ENCODE peak calls at places on chromosomes 11 and 22, in five cellular contexts. One of them, this sample, is unnamed.

GRCh38 chr22:42520663-42521546 is 1.3 kb upstream of the RRP7A start:
- DNase-seq in hypothalamus: no peak
- DNase-seq in sigmoid colon: no peak
- DNase-seq in cardiac fibroblast: no peak
- DNase-seq in CD8-positive, alpha-beta T cell: no peak
- DNase-seq in this sample: no peak

GRCh38 chr11:8913961-8914660 is 3.1 kb downstream of the AKIP1 start:
- DNase-seq in hypothalamus: peak; percentile 4
- DNase-seq in cardiac fibroblast: peak; percentile 53
- DNase-seq in sigmoid colon: no peak
- DNase-seq in CD8-positive, alpha-beta T cell: peak; percentile 53
- DNase-seq in this sample: peak; percentile 22

GRCh38 chr11:58004664-58005063 is 19.0 kb upstream of the OR9Q1 start:
- DNase-seq in sigmoid colon: no peak
- DNase-seq in CD8-positive, alpha-beta T cell: no peak
- DNase-seq in cardiac fibroblast: peak; percentile 76
- DNase-seq in hypothalamus: no peak
- DNase-seq in this sample: no peak

GRCh38 chr11:66048525-66049313 is at the start of gene GAL3ST3:
- DNase-seq in sigmoid colon: no peak
- DNase-seq in CD8-positive, alpha-beta T cell: no peak
- DNase-seq in hypothalamus: no peak
- DNase-seq in cardiac fibroblast: no peak
- DNase-seq in this sample: no peak

GRCh38 chr22:26907366-26907765 is 250.0 kb downstream of the MIAT start:
- DNase-seq in CD8-positive, alpha-beta T cell: no peak
- DNase-seq in cardiac fibroblast: no peak
- DNase-seq in hypothalamus: no peak
- DNase-seq in sigmoid colon: no peak
- DNase-seq in this sample: no peak

GRCh38 chr11:2825886-2826678 is 59.5 kb downstream of the CDKN1C start:
- DNase-seq in sigmoid colon: peak; percentile 96
- DNase-seq in CD8-positive, alpha-beta T cell: no peak
- DNase-seq in cardiac fibroblast: peak; percentile 96
- DNase-seq in hypothalamus: no peak
- DNase-seq in this sample: peak; percentile 63

GRCh38 chr22:50090141-50090714 is 422 bp downstream of the MOV10L1 start:
- DNase-seq in cardiac fibroblast: no peak
- DNase-seq in hypothalamus: no peak
- DNase-seq in sigmoid colon: no peak
- DNase-seq in CD8-positive, alpha-beta T cell: no peak
- DNase-seq in this sample: no peak

GRCh38 chr11:86067230-86068137 is 1.4 kb downstream of the PICALM start:
- DNase-seq in CD8-positive, alpha-beta T cell: no peak
- DNase-seq in hypothalamus: no peak
- DNase-seq in sigmoid colon: no peak
- DNase-seq in cardiac fibroblast: no peak
- DNase-seq in this sample: no peak

GRCh38 chr11:10906521-10906920 is 48.7 kb upstream of the ZBED5 start:
- DNase-seq in hypothalamus: no peak
- DNase-seq in cardiac fibroblast: peak; percentile 54
- DNase-seq in CD8-positive, alpha-beta T cell: no peak
- DNase-seq in sigmoid colon: no peak
- DNase-seq in this sample: no peak

GRCh38 chr22:30634477-30635233 is 926 bp upstream of the SLC35E4 start:
- DNase-seq in sigmoid colon: peak; percentile 94
- DNase-seq in hypothalamus: peak; percentile 85
- DNase-seq in CD8-positive, alpha-beta T cell: peak; percentile 92
- DNase-seq in cardiac fibroblast: peak; percentile 94
- DNase-seq in this sample: peak; percentile 93

GRCh38 chr11:68750197-68750987 is 928 bp downstream of the TESMIN start:
- DNase-seq in hypothalamus: no peak
- DNase-seq in cardiac fibroblast: no peak
- DNase-seq in CD8-positive, alpha-beta T cell: peak; percentile 23
- DNase-seq in sigmoid colon: no peak
- DNase-seq in this sample: peak; percentile 24

GRCh38 chr11:106077609-106078517 is at the start of gene AASDHPPT:
- DNase-seq in hypothalamus: peak; percentile 49
- DNase-seq in cardiac fibroblast: peak; percentile 62
- DNase-seq in CD8-positive, alpha-beta T cell: no peak
- DNase-seq in sigmoid colon: no peak
- DNase-seq in this sample: no peak

GRCh38 chr22:19755722-19756287 is 4.8 kb upstream of the TBX1 start:
- DNase-seq in hypothalamus: no peak
- DNase-seq in cardiac fibroblast: no peak
- DNase-seq in CD8-positive, alpha-beta T cell: no peak
- DNase-seq in sigmoid colon: no peak
- DNase-seq in this sample: no peak

GRCh38 chr11:533586-534196 is 1.7 kb downstream of the HRAS start:
- DNase-seq in cardiac fibroblast: no peak
- DNase-seq in hypothalamus: no peak
- DNase-seq in CD8-positive, alpha-beta T cell: no peak
- DNase-seq in sigmoid colon: no peak
- DNase-seq in this sample: no peak

GRCh38 chr11:60919320-60919719 is 4.9 kb upstream of the TMEM132A start:
- DNase-seq in CD8-positive, alpha-beta T cell: no peak
- DNase-seq in sigmoid colon: no peak
- DNase-seq in hypothalamus: no peak
- DNase-seq in cardiac fibroblast: no peak
- DNase-seq in this sample: no peak

GRCh38 chr11:65357856-65358356 is 3.4 kb downstream of the TIGD3 start:
- DNase-seq in sigmoid colon: no peak
- DNase-seq in cardiac fibroblast: peak; percentile 12
- DNase-seq in hypothalamus: no peak
- DNase-seq in CD8-positive, alpha-beta T cell: no peak
- DNase-seq in this sample: no peak

GRCh38 chr11:108654994-108655631 is 9.8 kb upstream of the DDX10 start:
- DNase-seq in sigmoid colon: no peak
- DNase-seq in CD8-positive, alpha-beta T cell: peak; percentile 16
- DNase-seq in cardiac fibroblast: peak; percentile 78
- DNase-seq in hypothalamus: no peak
- DNase-seq in this sample: peak; percentile 47

GRCh38 chr11:93444671-93445073 is 98.5 kb downstream of the SMCO4 start:
- DNase-seq in cardiac fibroblast: peak; percentile 26
- DNase-seq in sigmoid colon: no peak
- DNase-seq in hypothalamus: no peak
- DNase-seq in CD8-positive, alpha-beta T cell: no peak
- DNase-seq in this sample: no peak

This sample was measured in transverse colon.